ENCODE peak calls at places on chromosome 11, in ten cellular contexts. One of them, this sample, is unnamed.

GRCh38 chr11:44833221-44833620 is 106.5 kb downstream of the TSPAN18 start:
- DNase-seq in fibroblast of pulmonary artery: no peak
- DNase-seq in sigmoid colon: no peak
- DNase-seq in mucosa of descending colon: no peak
- DNase-seq in heart left ventricle: no peak
- DNase-seq in MM.1S: no peak
- DNase-seq in ovary: no peak
- DNase-seq in AG10803: no peak
- DNase-seq in coronary artery: no peak
- DNase-seq in BJ: no peak
- DNase-seq in this sample: no peak

GRCh38 chr11:125494987-125495725 is 909 bp downstream of the FEZ1 start:
- DNase-seq in sigmoid colon: peak; percentile 77
- DNase-seq in fibroblast of pulmonary artery: peak; percentile 40
- DNase-seq in coronary artery: peak; percentile 78
- DNase-seq in heart left ventricle: peak; percentile 38
- DNase-seq in BJ: no peak
- DNase-seq in ovary: peak; percentile 62
- DNase-seq in mucosa of descending colon: peak; percentile 49
- DNase-seq in MM.1S: no peak
- DNase-seq in AG10803: peak; percentile 39
- DNase-seq in this sample: peak; percentile 44

GRCh38 chr11:102957953-102958352 is 2.4 kb upstream of the MMP13 start:
- DNase-seq in ovary: no peak
- DNase-seq in BJ: no peak
- DNase-seq in mucosa of descending colon: no peak
- DNase-seq in heart left ventricle: no peak
- DNase-seq in sigmoid colon: no peak
- DNase-seq in fibroblast of pulmonary artery: no peak
- DNase-seq in coronary artery: no peak
- DNase-seq in AG10803: peak; percentile 18
- DNase-seq in MM.1S: no peak
- DNase-seq in this sample: no peak

GRCh38 chr11:41533761-41534160 is 74.3 kb upstream of the LRRC4C start:
- DNase-seq in coronary artery: no peak
- DNase-seq in sigmoid colon: no peak
- DNase-seq in MM.1S: no peak
- DNase-seq in ovary: no peak
- DNase-seq in BJ: no peak
- DNase-seq in mucosa of descending colon: no peak
- DNase-seq in fibroblast of pulmonary artery: no peak
- DNase-seq in AG10803: no peak
- DNase-seq in heart left ventricle: no peak
- DNase-seq in this sample: no peak

GRCh38 chr11:102268083-102268984 is 49.0 kb upstream of the BIRC3 start:
- DNase-seq in MM.1S: peak; percentile 92
- DNase-seq in heart left ventricle: peak; percentile 70
- DNase-seq in ovary: peak; percentile 80
- DNase-seq in BJ: no peak
- DNase-seq in AG10803: peak; percentile 67
- DNase-seq in sigmoid colon: peak; percentile 85
- DNase-seq in coronary artery: peak; percentile 83
- DNase-seq in mucosa of descending colon: peak; percentile 95
- DNase-seq in fibroblast of pulmonary artery: peak; percentile 66
- DNase-seq in this sample: peak; percentile 65

GRCh38 chr11:720642-721346 is 14.8 kb downstream of the EPS8L2 start:
- DNase-seq in sigmoid colon: no peak
- DNase-seq in coronary artery: no peak
- DNase-seq in AG10803: no peak
- DNase-seq in fibroblast of pulmonary artery: no peak
- DNase-seq in mucosa of descending colon: peak; percentile 86
- DNase-seq in heart left ventricle: no peak
- DNase-seq in ovary: peak; percentile 54
- DNase-seq in BJ: no peak
- DNase-seq in MM.1S: no peak
- DNase-seq in this sample: no peak

GRCh38 chr11:45948341-45948740 is 25.9 kb downstream of the LARGE2 start:
- DNase-seq in AG10803: no peak
- DNase-seq in MM.1S: no peak
- DNase-seq in sigmoid colon: no peak
- DNase-seq in heart left ventricle: no peak
- DNase-seq in coronary artery: no peak
- DNase-seq in fibroblast of pulmonary artery: no peak
- DNase-seq in BJ: no peak
- DNase-seq in mucosa of descending colon: no peak
- DNase-seq in ovary: no peak
- DNase-seq in this sample: no peak

GRCh38 chr11:88631497-88631896 is 294.0 kb upstream of the CTSC start:
- DNase-seq in BJ: no peak
- DNase-seq in sigmoid colon: no peak
- DNase-seq in coronary artery: no peak
- DNase-seq in fibroblast of pulmonary artery: no peak
- DNase-seq in mucosa of descending colon: no peak
- DNase-seq in AG10803: no peak
- DNase-seq in ovary: no peak
- DNase-seq in heart left ventricle: no peak
- DNase-seq in MM.1S: no peak
- DNase-seq in this sample: peak; percentile 41

GRCh38 chr11:112320668-112321067 is 60.0 kb upstream of the PLET1 start:
- DNase-seq in AG10803: peak; percentile 87
- DNase-seq in sigmoid colon: peak; percentile 88
- DNase-seq in ovary: peak; percentile 65
- DNase-seq in MM.1S: no peak
- DNase-seq in coronary artery: peak; percentile 81
- DNase-seq in fibroblast of pulmonary artery: peak; percentile 91
- DNase-seq in mucosa of descending colon: peak; percentile 67
- DNase-seq in heart left ventricle: peak; percentile 73
- DNase-seq in BJ: no peak
- DNase-seq in this sample: peak; percentile 90

GRCh38 chr11:1269957-1270356 is 39.5 kb downstream of the TOLLIP start:
- DNase-seq in fibroblast of pulmonary artery: no peak
- DNase-seq in ovary: no peak
- DNase-seq in AG10803: no peak
- DNase-seq in BJ: no peak
- DNase-seq in MM.1S: no peak
- DNase-seq in sigmoid colon: no peak
- DNase-seq in mucosa of descending colon: no peak
- DNase-seq in coronary artery: no peak
- DNase-seq in heart left ventricle: no peak
- DNase-seq in this sample: no peak

GRCh38 chr11:130269544-130269943 is 45.2 kb downstream of the ZBTB44 start:
- DNase-seq in MM.1S: no peak
- DNase-seq in fibroblast of pulmonary artery: peak; percentile 12
- DNase-seq in AG10803: no peak
- DNase-seq in BJ: no peak
- DNase-seq in heart left ventricle: no peak
- DNase-seq in sigmoid colon: no peak
- DNase-seq in coronary artery: no peak
- DNase-seq in mucosa of descending colon: no peak
- DNase-seq in ovary: no peak
- DNase-seq in this sample: no peak

GRCh38 chr11:105168457-105168856 is 28.9 kb upstream of the CARD18 start:
- DNase-seq in fibroblast of pulmonary artery: peak; percentile 56
- DNase-seq in MM.1S: no peak
- DNase-seq in sigmoid colon: no peak
- DNase-seq in mucosa of descending colon: no peak
- DNase-seq in ovary: no peak
- DNase-seq in BJ: no peak
- DNase-seq in heart left ventricle: no peak
- DNase-seq in AG10803: peak; percentile 63
- DNase-seq in coronary artery: no peak
- DNase-seq in this sample: peak; percentile 18

GRCh38 chr11:69464621-69464960 is 16.9 kb upstream of the LINC01488 start:
- DNase-seq in MM.1S: no peak
- DNase-seq in mucosa of descending colon: no peak
- DNase-seq in ovary: no peak
- DNase-seq in BJ: no peak
- DNase-seq in coronary artery: no peak
- DNase-seq in fibroblast of pulmonary artery: no peak
- DNase-seq in heart left ventricle: no peak
- DNase-seq in sigmoid colon: no peak
- DNase-seq in AG10803: no peak
- DNase-seq in this sample: no peak

GRCh38 chr11:118291453-118291852 is 13.1 kb upstream of the CD3E start:
- DNase-seq in sigmoid colon: no peak
- DNase-seq in mucosa of descending colon: no peak
- DNase-seq in fibroblast of pulmonary artery: peak; percentile 46
- DNase-seq in heart left ventricle: no peak
- DNase-seq in ovary: no peak
- DNase-seq in BJ: no peak
- DNase-seq in coronary artery: no peak
- DNase-seq in AG10803: no peak
- DNase-seq in MM.1S: no peak
- DNase-seq in this sample: no peak

DNA sequence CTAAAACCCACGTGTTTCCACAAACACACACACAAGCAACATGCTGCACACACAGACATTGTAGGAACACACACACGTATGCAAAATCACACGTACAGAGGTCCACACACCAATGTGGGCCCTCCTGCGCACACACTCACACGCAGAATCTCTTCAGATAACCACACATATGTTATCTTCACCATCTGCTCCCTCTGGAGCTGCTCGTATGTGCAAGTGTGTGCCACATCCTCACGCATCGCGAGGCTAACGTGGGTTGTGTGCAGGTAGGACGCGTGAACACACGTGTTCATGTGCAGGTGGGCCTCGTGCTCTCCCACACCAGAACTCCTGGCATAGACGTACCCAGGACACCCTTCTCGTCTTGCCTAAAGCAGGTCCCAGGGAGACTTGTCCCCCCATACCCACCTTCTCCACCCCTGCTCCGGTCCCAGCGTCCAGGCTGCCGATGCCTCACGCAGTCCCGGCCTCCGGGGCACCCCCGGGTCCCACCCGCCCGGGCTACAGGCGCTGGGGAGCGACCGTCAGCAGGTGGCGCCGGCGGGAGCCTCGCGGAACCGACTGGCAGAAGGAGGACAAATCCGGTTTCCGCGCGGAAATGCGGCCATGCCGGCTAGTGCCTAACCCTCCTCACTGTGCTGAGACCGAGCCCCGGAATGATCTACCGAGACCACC is 10.3 kb upstream of the IGSF9B start:
- DNase-seq in ovary: no peak
- DNase-seq in mucosa of descending colon: no peak
- DNase-seq in fibroblast of pulmonary artery: no peak
- DNase-seq in sigmoid colon: peak; percentile 73
- DNase-seq in AG10803: no peak
- DNase-seq in BJ: no peak
- DNase-seq in coronary artery: no peak
- DNase-seq in heart left ventricle: peak; percentile 72
- DNase-seq in MM.1S: no peak
- DNase-seq in this sample: no peak
- TF ChIP-seq CTCF in ovary: no peak
- TF ChIP-seq CTCF in mucosa of descending colon: no peak
- TF ChIP-seq CTCF in fibroblast of pulmonary artery: peak; percentile 1
- TF ChIP-seq CTCF in sigmoid colon: peak; percentile 33
- TF ChIP-seq CTCF in AG10803: peak; percentile 28
- TF ChIP-seq CTCF in BJ: peak; percentile 35
- TF ChIP-seq CTCF in coronary artery: no peak
- TF ChIP-seq CTCF in heart left ventricle: peak; percentile 68
- TF ChIP-seq CTCF in MM.1S: no peak
- TF ChIP-seq CTCF in this sample: peak; percentile 17

DNA sequence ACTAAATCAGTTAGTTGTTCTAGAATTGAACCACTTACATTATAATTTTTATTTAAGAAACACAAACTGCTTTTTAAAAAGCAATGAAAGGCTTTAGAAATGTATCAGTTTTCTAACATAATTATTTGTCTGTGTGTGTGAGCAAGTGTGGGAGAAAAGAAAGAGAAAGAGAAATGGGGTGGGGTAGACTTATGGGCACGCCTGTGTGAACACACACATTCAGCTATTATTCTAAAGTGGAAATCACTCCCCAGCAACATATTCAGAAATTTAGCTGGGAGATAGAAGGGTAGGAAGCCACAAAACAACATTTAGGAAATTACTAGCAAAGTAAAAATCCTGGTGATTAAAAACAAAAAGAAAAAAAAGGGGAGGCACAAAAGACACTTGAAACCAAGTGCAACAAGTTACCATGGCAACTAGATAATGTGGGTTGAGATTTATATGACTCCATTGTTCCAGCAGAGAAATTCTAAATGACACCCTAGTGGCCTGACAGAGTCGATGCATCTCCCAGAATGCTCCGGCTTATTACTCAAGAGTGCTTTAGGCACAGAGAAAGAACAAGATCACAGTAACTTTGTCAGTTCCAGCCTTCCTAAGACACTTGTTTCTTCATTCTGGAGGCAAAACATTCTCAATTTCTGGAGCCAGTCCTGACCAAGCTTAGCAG is 444.6 kb downstream of the DLG2 start:
- DNase-seq in MM.1S: peak; percentile 46
- DNase-seq in AG10803: peak; percentile 3
- DNase-seq in sigmoid colon: no peak
- DNase-seq in BJ: no peak
- DNase-seq in coronary artery: no peak
- DNase-seq in mucosa of descending colon: no peak
- DNase-seq in ovary: no peak
- DNase-seq in fibroblast of pulmonary artery: peak; percentile 3
- DNase-seq in heart left ventricle: no peak
- DNase-seq in this sample: peak; percentile 59
- H3K4me3 ChIP-seq in MM.1S: no peak overlapping the region
- H3K4me3 ChIP-seq in AG10803: no peak overlapping the region
- H3K4me3 ChIP-seq in sigmoid colon: no peak overlapping the region
- H3K4me3 ChIP-seq in BJ: no peak overlapping the region
- H3K4me3 ChIP-seq in coronary artery: no peak overlapping the region
- H3K4me3 ChIP-seq in mucosa of descending colon: no peak overlapping the region
- H3K4me3 ChIP-seq in ovary: no peak overlapping the region
- H3K4me3 ChIP-seq in fibroblast of pulmonary artery: no peak overlapping the region
- H3K4me3 ChIP-seq in heart left ventricle: no peak overlapping the region
- H3K4me3 ChIP-seq in this sample: no peak overlapping the region

GRCh38 chr11:132312616-132313210 is 942.3 kb downstream of the NTM start:
- DNase-seq in sigmoid colon: no peak
- DNase-seq in ovary: no peak
- DNase-seq in coronary artery: no peak
- DNase-seq in BJ: no peak
- DNase-seq in MM.1S: no peak
- DNase-seq in AG10803: peak; percentile 31
- DNase-seq in fibroblast of pulmonary artery: peak; percentile 35
- DNase-seq in mucosa of descending colon: no peak
- DNase-seq in heart left ventricle: no peak
- DNase-seq in this sample: peak; percentile 46
- TF ChIP-seq CTCF in sigmoid colon: peak; percentile 17
- TF ChIP-seq CTCF in ovary: no peak
- TF ChIP-seq CTCF in coronary artery: no peak
- TF ChIP-seq CTCF in BJ: peak; percentile 55
- TF ChIP-seq CTCF in MM.1S: peak; percentile 51
- TF ChIP-seq CTCF in AG10803: peak; percentile 58
- TF ChIP-seq CTCF in fibroblast of pulmonary artery: peak; percentile 62
- TF ChIP-seq CTCF in mucosa of descending colon: no peak
- TF ChIP-seq CTCF in heart left ventricle: peak; percentile 54
- TF ChIP-seq CTCF in this sample: peak; percentile 72

DNA sequence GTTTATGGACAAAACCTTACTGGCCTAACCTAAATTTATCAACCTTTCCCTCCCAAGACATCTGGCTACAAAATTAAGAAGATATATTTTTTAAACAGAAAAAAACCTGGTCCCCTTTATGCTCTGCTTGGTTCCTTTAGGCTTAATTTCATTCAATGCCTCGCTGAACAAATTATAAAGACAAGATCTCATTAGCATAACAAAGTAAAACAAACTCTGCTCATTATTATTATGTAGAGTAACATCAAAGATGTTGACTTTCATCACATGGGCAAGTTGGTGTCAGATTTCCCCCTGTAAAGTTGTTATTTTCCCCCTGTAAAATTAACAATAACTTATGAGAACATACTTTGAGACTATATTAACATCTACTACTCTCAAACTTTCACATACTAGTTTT is 11.0 kb downstream of the RRAS2 start:
- DNase-seq in mucosa of descending colon: no peak
- DNase-seq in heart left ventricle: no peak
- DNase-seq in coronary artery: no peak
- DNase-seq in MM.1S: no peak
- DNase-seq in sigmoid colon: no peak
- DNase-seq in ovary: no peak
- DNase-seq in fibroblast of pulmonary artery: no peak
- DNase-seq in AG10803: no peak
- DNase-seq in BJ: no peak
- DNase-seq in this sample: no peak
- H3K4me3 ChIP-seq in mucosa of descending colon: no peak overlapping the region
- H3K4me3 ChIP-seq in heart left ventricle: no peak overlapping the region
- H3K4me3 ChIP-seq in coronary artery: no peak overlapping the region
- H3K4me3 ChIP-seq in MM.1S: no peak overlapping the region
- H3K4me3 ChIP-seq in sigmoid colon: no peak overlapping the region
- H3K4me3 ChIP-seq in ovary: no peak overlapping the region
- H3K4me3 ChIP-seq in fibroblast of pulmonary artery: no peak overlapping the region
- H3K4me3 ChIP-seq in AG10803: no peak overlapping the region
- H3K4me3 ChIP-seq in BJ: no peak overlapping the region
- H3K4me3 ChIP-seq in this sample: no peak overlapping the region